ENCODE peak calls at places on chromosomes 6 and 20, in six cellular contexts. T is mucosa of descending colon, D is choroid plexus epithelial cell, K is progenitor cell of endocrine pancreas, X is GM10248, N is H9. L is an unnamed sample.
A peak's percentile ranks its signal among the peaks of the same experiment; 100 is the strongest.

GRCh38 chr6:37049990-37050853 is 44.8 kb downstream of the FGD2 start:
- DNase-seq in T (peak; percentile 65), D (no peak), K (no peak), X (peak; percentile 82), N (no peak), L (peak; percentile 76)

GRCh38 chr6:68593558-68593957 is 41.5 kb upstream of the ADGRB3 start:
- DNase-seq in T (no peak), D (no peak), K (no peak), X (no peak), N (no peak), L (no peak)

GRCh38 chr6:80217799-80218198 is 111.3 kb downstream of the BCKDHB start:
- DNase-seq in T (no peak), D (no peak), K (no peak), X (no peak), N (no peak), L (no peak)

GRCh38 chr6:24719125-24719931 is at the start of gene C6orf62:
- DNase-seq in T (peak; percentile 53), D (no peak), K (no peak), X (peak; percentile 38), N (no peak), L (peak; percentile 49)

GRCh38 chr6:12288844-12289654 is 1.1 kb upstream of the EDN1 start:
- DNase-seq in T (peak; percentile 88), D (peak; percentile 80), K (peak; percentile 39), X (peak; percentile 75), N (peak; percentile 70), L (peak; percentile 80)

GRCh38 chr6:102137859-102138258 is 744.4 kb downstream of the GRIK2 start:
- DNase-seq in T (no peak), D (no peak), K (no peak), X (no peak), N (no peak), L (no peak)

GRCh38 chr6:21164768-21165326 is 428.7 kb upstream of the SOX4 start:
- DNase-seq in T (no peak), D (peak; percentile 65), K (no peak), X (peak; percentile 28), N (no peak), L (peak; percentile 24)

GRCh38 chr6:45813943-45814342 is 201.7 kb downstream of the CLIC5 start:
- DNase-seq in T (no peak), D (no peak), K (no peak), X (no peak), N (no peak), L (no peak)

DNA sequence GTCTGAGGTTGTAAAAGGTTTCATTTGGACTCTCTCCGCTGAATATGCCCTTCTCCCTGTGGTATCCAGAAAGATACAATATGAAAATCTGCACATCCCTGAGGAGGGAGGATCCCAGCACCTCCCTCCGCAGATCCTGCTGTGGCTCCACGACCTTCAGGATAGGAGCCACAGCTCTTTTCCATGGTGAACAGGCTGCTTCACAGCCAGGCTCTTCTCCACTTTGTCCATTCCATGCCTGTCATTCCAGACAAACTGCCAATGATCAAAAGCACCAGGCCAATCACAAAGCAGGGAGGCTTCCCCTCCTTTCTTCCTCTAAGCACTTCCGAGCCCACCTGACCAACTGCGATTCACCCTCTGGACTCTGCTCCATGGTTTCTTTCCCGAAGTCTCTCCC is 339.8 kb downstream of the ESR1 start:
- DNase-seq in T (no peak), D (no peak), K (no peak), X (no peak), N (no peak), L (no peak)
- TF ChIP-seq CTCF in T (no peak), D (no peak), K (no peak), X (no peak), N (no peak), L (no peak)

DNA sequence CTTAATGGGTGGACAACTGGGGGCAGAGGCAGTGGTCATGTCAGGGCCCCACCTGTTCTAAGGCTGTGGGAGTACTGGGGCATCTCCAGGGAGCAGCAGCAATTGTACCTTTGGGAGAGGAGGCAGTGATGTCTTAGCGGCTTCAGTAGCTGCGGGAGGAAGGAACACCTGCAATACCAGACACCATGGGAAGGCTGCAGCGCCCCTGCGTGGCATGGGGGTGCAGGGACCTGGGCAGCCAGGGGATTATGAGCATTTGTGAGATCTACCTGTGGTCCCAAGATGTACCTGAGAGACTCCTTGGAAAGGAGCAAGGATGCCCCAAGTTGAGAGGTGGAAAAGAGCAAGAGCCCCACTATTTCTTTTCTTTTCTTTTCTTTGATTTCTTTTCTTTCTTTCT is 112.1 kb upstream of the GPR6 start:
- DNase-seq in T (no peak), D (no peak), K (no peak), X (no peak), N (peak; percentile 70), L (no peak)
- TF ChIP-seq CTCF in T (no peak), D (no peak), K (no peak), X (no peak), N (peak; percentile 63), L (no peak)

DNA sequence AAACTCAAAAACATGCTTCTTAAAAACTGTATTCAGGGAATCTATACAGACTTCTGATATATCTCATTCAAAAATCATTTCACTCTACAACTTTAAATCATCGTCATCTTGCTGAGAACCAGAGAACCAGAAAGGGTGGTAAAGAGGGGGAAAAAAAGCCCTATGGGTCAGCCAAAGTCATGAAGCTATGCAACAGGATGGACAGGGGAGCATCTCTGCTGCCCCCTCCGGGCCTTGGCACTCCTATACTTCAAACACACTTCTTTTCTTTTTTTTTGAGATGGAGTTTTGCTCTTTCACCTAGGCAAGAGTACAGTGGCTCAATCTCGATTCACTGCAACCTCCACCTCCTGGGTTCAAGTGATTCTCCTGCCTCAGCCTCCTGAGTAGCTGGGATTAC is 73.5 kb upstream of the NFATC2 start:
- DNase-seq in T (no peak), D (no peak), K (no peak), X (no peak), N (no peak), L (no peak)
- TF ChIP-seq CTCF in T (no peak), D (peak; percentile 28), K (peak; percentile 16), X (no peak), N (peak; percentile 56), L (no peak)

GRCh38 chr6:124882580-124883393 is 79.5 kb upstream of the RNF217 start:
- DNase-seq in T (no peak), D (peak; percentile 66), K (no peak), X (no peak), N (no peak), L (no peak)

GRCh38 chr6:124885171-124885570 is 77.1 kb upstream of the RNF217 start:
- DNase-seq in T (no peak), D (peak; percentile 28), K (no peak), X (no peak), N (no peak), L (no peak)

GRCh38 chr6:124879992-124880355 is 82.3 kb upstream of the RNF217 start:
- DNase-seq in T (no peak), D (no peak), K (no peak), X (no peak), N (no peak), L (no peak)

GRCh38 chr6:124879110-124879991 is 82.9 kb upstream of the RNF217 start:
- DNase-seq in T (no peak), D (no peak), K (no peak), X (no peak), N (no peak), L (no peak)

GRCh38 chr6:124881898-124882579 is 80.2 kb upstream of the RNF217 start:
- DNase-seq in T (no peak), D (peak; percentile 74), K (no peak), X (no peak), N (no peak), L (no peak)
- TF ChIP-seq CTCF in T (no peak), D (no peak), K (no peak), X (no peak), N (no peak), L (no peak)

DNA sequence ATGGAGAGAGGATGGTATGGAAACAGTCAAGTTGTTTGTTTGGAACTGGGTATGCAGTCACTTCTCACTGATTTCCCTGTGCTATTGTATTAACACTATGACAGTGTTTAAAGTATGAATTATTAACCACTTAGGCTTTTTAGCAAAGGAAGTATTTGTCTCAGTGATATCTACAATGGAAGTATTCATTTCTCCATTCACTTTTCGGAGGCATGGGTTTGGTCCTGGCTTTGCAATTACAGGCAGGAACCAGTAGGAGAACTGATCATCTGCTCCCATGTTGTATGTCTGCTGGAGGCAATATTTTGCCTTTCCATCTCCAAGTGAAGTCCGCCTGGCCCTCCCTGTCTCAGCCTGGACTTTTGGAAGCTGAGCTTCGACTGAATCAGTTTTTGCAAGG is 30.6 kb upstream of the EXOC2 start:
- DNase-seq in T (no peak), D (peak; percentile 13), K (no peak), X (no peak), N (no peak), L (no peak)
- TF ChIP-seq CTCF in T (no peak), D (peak; percentile 47), K (peak; percentile 25), X (no peak), N (peak; percentile 46), L (no peak)

GRCh38 chr6:129981598-129981997 is 36.8 kb upstream of the L3MBTL3 start:
- DNase-seq in T (no peak), D (peak; percentile 55), K (no peak), X (no peak), N (no peak), L (no peak)
- TF ChIP-seq CTCF in T (no peak), D (peak; percentile 49), K (no peak), X (no peak), N (peak; percentile 48), L (peak; percentile 2)

DNA sequence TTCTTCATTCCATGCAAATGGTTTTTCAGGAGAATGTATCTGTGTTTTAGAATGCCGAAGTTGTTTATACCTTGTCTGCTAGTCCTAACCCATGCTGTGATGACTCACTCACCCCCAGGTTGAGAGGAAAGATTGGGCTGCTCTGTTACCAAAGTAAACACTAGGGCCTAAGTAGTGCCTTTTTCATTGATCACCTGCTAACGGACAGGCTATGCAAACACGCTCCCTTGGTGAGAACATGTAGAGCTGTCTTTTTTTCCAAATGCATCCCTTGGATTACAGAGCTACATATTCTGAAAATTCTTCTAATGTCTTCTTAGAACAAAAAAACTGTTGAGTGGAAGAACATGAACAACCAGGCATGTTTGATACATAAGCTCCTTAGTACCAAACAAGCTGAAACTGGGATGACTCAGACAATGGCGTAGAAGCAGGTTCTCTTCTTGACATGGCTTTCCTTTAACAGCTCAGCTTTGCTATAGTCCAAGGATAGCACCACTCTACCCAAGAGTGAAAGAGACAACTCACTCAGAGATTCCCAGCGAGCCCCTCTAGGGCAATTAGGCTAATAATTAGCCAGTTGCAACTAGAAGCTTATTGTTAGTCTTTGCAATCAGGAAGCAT is 20.5 kb downstream of the PERP start:
- DNase-seq in T (no peak), D (peak; percentile 92), K (peak; percentile 21), X (no peak), N (peak; percentile 71), L (no peak)
- TF ChIP-seq CTCF in T (no peak), D (no peak), K (no peak), X (no peak), N (no peak), L (no peak)